ENCODE peak calls at places on chromosome 12, in nine cellular contexts. One of them, this sample, is unnamed.

GRCh38 chr12:124371970-124372555 is 77.2 kb downstream of the RFLNA start:
- DNase-seq in K562: no peak
- DNase-seq in brain microvascular endothelial cell: no peak
- DNase-seq in stomach: no peak
- DNase-seq in foreskin fibroblast: no peak
- DNase-seq in osteocyte: no peak
- DNase-seq in cardiac fibroblast: no peak
- DNase-seq in left ventricle myocardium inferior: no peak
- DNase-seq in BE2C: no peak
- DNase-seq in this sample: no peak

GRCh38 chr12:25377475-25378179 is 126.9 kb upstream of the KRAS start:
- DNase-seq in K562: no peak
- DNase-seq in brain microvascular endothelial cell: peak
- DNase-seq in stomach: no peak
- DNase-seq in foreskin fibroblast: peak
- DNase-seq in osteocyte: no peak
- DNase-seq in cardiac fibroblast: peak
- DNase-seq in left ventricle myocardium inferior: no peak
- DNase-seq in BE2C: no peak
- DNase-seq in this sample: peak

GRCh38 chr12:91072931-91073330 is 15.1 kb upstream of the KERA start:
- DNase-seq in K562: no peak
- DNase-seq in brain microvascular endothelial cell: no peak
- DNase-seq in stomach: no peak
- DNase-seq in foreskin fibroblast: no peak
- DNase-seq in osteocyte: no peak
- DNase-seq in cardiac fibroblast: no peak
- DNase-seq in left ventricle myocardium inferior: no peak
- DNase-seq in BE2C: no peak
- DNase-seq in this sample: no peak

GRCh38 chr12:42474391-42474790 is 115.2 kb downstream of the PRICKLE1 start:
- DNase-seq in K562: no peak
- DNase-seq in brain microvascular endothelial cell: no peak
- DNase-seq in stomach: no peak
- DNase-seq in foreskin fibroblast: peak
- DNase-seq in osteocyte: no peak
- DNase-seq in cardiac fibroblast: no peak
- DNase-seq in left ventricle myocardium inferior: no peak
- DNase-seq in BE2C: no peak
- DNase-seq in this sample: peak

GRCh38 chr12:102427542-102427923 is 52.8 kb downstream of the IGF1 start:
- DNase-seq in K562: peak
- DNase-seq in brain microvascular endothelial cell: no peak
- DNase-seq in stomach: no peak
- DNase-seq in foreskin fibroblast: no peak
- DNase-seq in osteocyte: no peak
- DNase-seq in cardiac fibroblast: no peak
- DNase-seq in left ventricle myocardium inferior: peak
- DNase-seq in BE2C: no peak
- DNase-seq in this sample: no peak

GRCh38 chr12:62720661-62721330 is 214.2 kb downstream of the PPM1H start:
- DNase-seq in K562: no peak
- DNase-seq in brain microvascular endothelial cell: no peak
- DNase-seq in stomach: no peak
- DNase-seq in foreskin fibroblast: peak
- DNase-seq in osteocyte: no peak
- DNase-seq in cardiac fibroblast: peak
- DNase-seq in left ventricle myocardium inferior: no peak
- DNase-seq in BE2C: no peak
- DNase-seq in this sample: peak

GRCh38 chr12:26276709-26277108 is 81.3 kb downstream of the SSPN start:
- DNase-seq in K562: no peak
- DNase-seq in brain microvascular endothelial cell: no peak
- DNase-seq in stomach: no peak
- DNase-seq in foreskin fibroblast: peak
- DNase-seq in osteocyte: no peak
- DNase-seq in cardiac fibroblast: no peak
- DNase-seq in left ventricle myocardium inferior: no peak
- DNase-seq in BE2C: no peak
- DNase-seq in this sample: no peak

GRCh38 chr12:1917172-1918070 is 1.0 kb downstream of the CACNA2D4 start:
- DNase-seq in K562: peak
- DNase-seq in brain microvascular endothelial cell: no peak
- DNase-seq in stomach: peak
- DNase-seq in foreskin fibroblast: no peak
- DNase-seq in osteocyte: no peak
- DNase-seq in cardiac fibroblast: no peak
- DNase-seq in left ventricle myocardium inferior: no peak
- DNase-seq in BE2C: no peak
- DNase-seq in this sample: no peak

GRCh38 chr12:109994262-109995175 is 1.6 kb downstream of the GIT2 start:
- DNase-seq in K562: no peak
- DNase-seq in brain microvascular endothelial cell: no peak
- DNase-seq in stomach: no peak
- DNase-seq in foreskin fibroblast: no peak
- DNase-seq in osteocyte: no peak
- DNase-seq in cardiac fibroblast: peak
- DNase-seq in left ventricle myocardium inferior: no peak
- DNase-seq in BE2C: no peak
- DNase-seq in this sample: no peak

GRCh38 chr12:124906606-124907261 is 7.7 kb downstream of the UBC start:
- DNase-seq in K562: peak
- DNase-seq in brain microvascular endothelial cell: peak
- DNase-seq in stomach: peak
- DNase-seq in foreskin fibroblast: peak
- DNase-seq in osteocyte: peak
- DNase-seq in cardiac fibroblast: peak
- DNase-seq in left ventricle myocardium inferior: peak
- DNase-seq in BE2C: peak
- DNase-seq in this sample: peak

GRCh38 chr12:128705140-128705539 is 118.6 kb downstream of the SLC15A4 start:
- DNase-seq in K562: no peak
- DNase-seq in brain microvascular endothelial cell: no peak
- DNase-seq in stomach: no peak
- DNase-seq in foreskin fibroblast: no peak
- DNase-seq in osteocyte: no peak
- DNase-seq in cardiac fibroblast: no peak
- DNase-seq in left ventricle myocardium inferior: no peak
- DNase-seq in BE2C: no peak
- DNase-seq in this sample: no peak

GRCh38 chr12:128708789-128709188 is 115.0 kb downstream of the SLC15A4 start:
- DNase-seq in K562: no peak
- DNase-seq in brain microvascular endothelial cell: no peak
- DNase-seq in stomach: no peak
- DNase-seq in foreskin fibroblast: no peak
- DNase-seq in osteocyte: no peak
- DNase-seq in cardiac fibroblast: no peak
- DNase-seq in left ventricle myocardium inferior: no peak
- DNase-seq in BE2C: no peak
- DNase-seq in this sample: no peak

GRCh38 chr12:128711486-128711885 is 112.3 kb downstream of the SLC15A4 start:
- DNase-seq in K562: no peak
- DNase-seq in brain microvascular endothelial cell: no peak
- DNase-seq in stomach: no peak
- DNase-seq in foreskin fibroblast: no peak
- DNase-seq in osteocyte: no peak
- DNase-seq in cardiac fibroblast: no peak
- DNase-seq in left ventricle myocardium inferior: no peak
- DNase-seq in BE2C: no peak
- DNase-seq in this sample: no peak

GRCh38 chr12:128712622-128713021 is 111.1 kb downstream of the SLC15A4 start:
- DNase-seq in K562: no peak
- DNase-seq in brain microvascular endothelial cell: no peak
- DNase-seq in stomach: no peak
- DNase-seq in foreskin fibroblast: no peak
- DNase-seq in osteocyte: no peak
- DNase-seq in cardiac fibroblast: no peak
- DNase-seq in left ventricle myocardium inferior: no peak
- DNase-seq in BE2C: no peak
- DNase-seq in this sample: no peak

GRCh38 chr12:128707488-128707887 is 116.3 kb downstream of the SLC15A4 start:
- DNase-seq in K562: peak
- DNase-seq in brain microvascular endothelial cell: no peak
- DNase-seq in stomach: no peak
- DNase-seq in foreskin fibroblast: no peak
- DNase-seq in osteocyte: no peak
- DNase-seq in cardiac fibroblast: no peak
- DNase-seq in left ventricle myocardium inferior: no peak
- DNase-seq in BE2C: no peak
- DNase-seq in this sample: no peak
- TF ChIP-seq CTCF in K562: peak
- TF ChIP-seq CTCF in brain microvascular endothelial cell: no peak
- TF ChIP-seq CTCF in stomach: no peak
- TF ChIP-seq CTCF in foreskin fibroblast: no peak
- TF ChIP-seq CTCF in osteocyte: no peak
- TF ChIP-seq CTCF in cardiac fibroblast: no peak
- TF ChIP-seq CTCF in left ventricle myocardium inferior: no peak
- TF ChIP-seq CTCF in BE2C: no peak
- TF ChIP-seq CTCF in this sample: no peak

GRCh38 chr12:79174656-79175055 is 310.1 kb downstream of the SYT1 start:
- DNase-seq in K562: no peak
- DNase-seq in brain microvascular endothelial cell: peak
- DNase-seq in stomach: no peak
- DNase-seq in foreskin fibroblast: peak
- DNase-seq in osteocyte: no peak
- DNase-seq in cardiac fibroblast: peak
- DNase-seq in left ventricle myocardium inferior: no peak
- DNase-seq in BE2C: no peak
- DNase-seq in this sample: peak
- TF ChIP-seq CTCF in K562: no peak
- TF ChIP-seq CTCF in brain microvascular endothelial cell: peak
- TF ChIP-seq CTCF in stomach: no peak
- TF ChIP-seq CTCF in foreskin fibroblast: peak
- TF ChIP-seq CTCF in osteocyte: peak
- TF ChIP-seq CTCF in cardiac fibroblast: peak
- TF ChIP-seq CTCF in left ventricle myocardium inferior: peak
- TF ChIP-seq CTCF in BE2C: peak
- TF ChIP-seq CTCF in this sample: peak

GRCh38 chr12:100877776-100878175 is 83.2 kb downstream of the ANO4 start:
- DNase-seq in K562: no peak
- DNase-seq in brain microvascular endothelial cell: no peak
- DNase-seq in stomach: no peak
- DNase-seq in foreskin fibroblast: no peak
- DNase-seq in osteocyte: no peak
- DNase-seq in cardiac fibroblast: no peak
- DNase-seq in left ventricle myocardium inferior: no peak
- DNase-seq in BE2C: no peak
- DNase-seq in this sample: no peak
- TF ChIP-seq CTCF in K562: no peak
- TF ChIP-seq CTCF in brain microvascular endothelial cell: peak
- TF ChIP-seq CTCF in stomach: no peak
- TF ChIP-seq CTCF in foreskin fibroblast: no peak
- TF ChIP-seq CTCF in osteocyte: peak
- TF ChIP-seq CTCF in cardiac fibroblast: peak
- TF ChIP-seq CTCF in left ventricle myocardium inferior: no peak
- TF ChIP-seq CTCF in BE2C: peak
- TF ChIP-seq CTCF in this sample: peak

GRCh38 chr12:75623631-75624118 is 112.3 kb upstream of the KRR1 start:
- DNase-seq in K562: peak
- DNase-seq in brain microvascular endothelial cell: peak
- DNase-seq in stomach: no peak
- DNase-seq in foreskin fibroblast: peak
- DNase-seq in osteocyte: no peak
- DNase-seq in cardiac fibroblast: peak
- DNase-seq in left ventricle myocardium inferior: no peak
- DNase-seq in BE2C: peak
- DNase-seq in this sample: peak
- TF ChIP-seq CTCF in K562: peak
- TF ChIP-seq CTCF in brain microvascular endothelial cell: peak
- TF ChIP-seq CTCF in stomach: no peak
- TF ChIP-seq CTCF in foreskin fibroblast: peak
- TF ChIP-seq CTCF in osteocyte: peak
- TF ChIP-seq CTCF in cardiac fibroblast: peak
- TF ChIP-seq CTCF in left ventricle myocardium inferior: peak
- TF ChIP-seq CTCF in BE2C: peak
- TF ChIP-seq CTCF in this sample: peak

This sample was measured in HFFc6.